ENCODE peak calls at places on chromosomes 2 and 18, in four cellular contexts. N is T47D, L is transverse colon, R is ovary. S is an unnamed sample.

GRCh38 chr2:30335981-30336538 is 104.7 kb downstream of the LBH start:
- DNase-seq in L (no peak), R (no peak), N (no peak), S (no peak)

GRCh38 chr2:227493524-227493923 is 21.6 kb downstream of the AGFG1 start:
- DNase-seq in L (no peak), R (no peak), N (no peak), S (no peak)

GRCh38 chr18:12076424-12077140 is 17.1 kb upstream of the ANKRD62 start:
- DNase-seq in L (no peak), N (peak), R (no peak), S (no peak)

GRCh38 chr18:58302811-58303210 is 258.8 kb downstream of the NEDD4L start:
- DNase-seq in L (no peak), N (no peak), R (no peak), S (no peak)

GRCh38 chr2:170680172-170680913 is 34.8 kb upstream of the SP5 start:
- DNase-seq in R (no peak), L (no peak), N (no peak), S (no peak)

GRCh38 chr2:85680707-85681353 is 12.8 kb upstream of the SFTPB start:
- DNase-seq in R (no peak), L (no peak), N (no peak), S (no peak)

GRCh38 chr2:26581266-26581990 is 59.7 kb downstream of the CIB4 start:
- DNase-seq in L (no peak), R (no peak), N (no peak), S (peak)

GRCh38 chr2:127219716-127220090 is 396 bp downstream of the CYP27C1 start:
- DNase-seq in N (no peak), R (no peak), L (no peak), S (peak)

GRCh38 chr2:145811467-145812162 is 1291.7 kb upstream of the ZEB2 start:
- DNase-seq in N (no peak), R (no peak), L (no peak), S (no peak)

GRCh38 chr2:187988348-187988747 is 303.3 kb upstream of the GULP1 start:
- DNase-seq in R (no peak), L (no peak), N (no peak), S (no peak)

GRCh38 chr2:135629520-135629919 is 98.2 kb downstream of the R3HDM1 start:
- DNase-seq in L (no peak), N (no peak), R (no peak), S (no peak)

GRCh38 chr2:10447300-10448207 is 573 bp downstream of the ODC1 start:
- DNase-seq in L (peak), R (peak), N (no peak), S (no peak)

GRCh38 chr2:126975671-126976655 is 77.3 kb downstream of the TEX51 start:
- DNase-seq in N (no peak), R (no peak), L (no peak), S (no peak)

GRCh38 chr2:186427970-186428369 is 58.1 kb upstream of the ZC3H15 start:
- DNase-seq in L (no peak), R (no peak), N (no peak), S (no peak)

GRCh38 chr2:212939777-212940531 is 211.5 kb downstream of the IKZF2 start:
- DNase-seq in R (no peak), N (peak), L (peak), S (no peak)

GRCh38 chr2:151040036-151040435 is 221.6 kb downstream of the RBM43 start:
- DNase-seq in R (no peak), L (no peak), N (no peak), S (no peak)

GRCh38 chr18:40325988-40326387 is 1629.0 kb upstream of the PIK3C3 start:
- DNase-seq in R (no peak), L (no peak), N (no peak), S (no peak)

GRCh38 chr2:133774675-133775005 is 206.4 kb upstream of the NCKAP5 start:
- DNase-seq in R (peak), N (no peak), L (peak), S (peak)

GRCh38 chr2:232787806-232788205 is 11.4 kb upstream of the KCNJ13 start:
- DNase-seq in R (no peak), N (no peak), L (no peak), S (no peak)

GRCh38 chr2:44295636-44296359 is 20.5 kb downstream of the SLC3A1 start:
- DNase-seq in N (peak), R (no peak), L (no peak), S (no peak)

GRCh38 chr2:240627736-240628506 is 2.6 kb downstream of the GPR35 start:
- DNase-seq in L (peak), N (no peak), R (peak), S (peak)

GRCh38 chr2:116490511-116491145 is 1323.9 kb upstream of the DDX18 start:
- DNase-seq in N (no peak), L (no peak), R (no peak), S (no peak)

GRCh38 chr2:129699781-129700573 is 279.5 kb upstream of the RAB6C start:
- DNase-seq in N (no peak), R (no peak), L (no peak), S (no peak)

GRCh38 chr18:26003817-26004216 is 86.6 kb downstream of the SS18 start:
- DNase-seq in L (no peak), R (no peak), N (peak), S (no peak)

GRCh38 chr2:128309341-128310093 is 9.2 kb downstream of the HS6ST1 start:
- DNase-seq in L (peak), N (no peak), R (peak), S (peak)

GRCh38 chr18:57767259-57768050 is 35.7 kb downstream of the ATP8B1 start:
- DNase-seq in N (no peak), R (no peak), L (no peak), S (no peak)

GRCh38 chr2:160816916-160817315 is 323.3 kb upstream of the RBMS1 start:
- DNase-seq in L (no peak), N (no peak), R (no peak), S (no peak)

GRCh38 chr18:48193521-48194251 is 215.5 kb downstream of the ZBTB7C start:
- DNase-seq in N (no peak), R (peak), L (no peak), S (no peak)